ENCODE peak calls at places on chromosomes 12 and 14, in four cellular contexts. One of them, this sample, is unnamed.

GRCh38 chr12:75000120-75000519 is 209.5 kb downstream of the KCNC2 start:
- DNase-seq in HL-60: no peak
- DNase-seq in K562: no peak
- DNase-seq in GM12878: no peak
- DNase-seq in this sample: no peak

GRCh38 chr14:97850886-97851285 is 1053.7 kb downstream of the VRK1 start:
- DNase-seq in HL-60: no peak
- DNase-seq in K562: no peak
- DNase-seq in GM12878: no peak
- DNase-seq in this sample: no peak

GRCh38 chr14:68506645-68507405 is 286.0 kb downstream of the ZFP36L1 start:
- DNase-seq in HL-60: no peak
- DNase-seq in K562: no peak
- DNase-seq in GM12878: peak
- DNase-seq in this sample: no peak

GRCh38 chr12:103865151-103865730 is 24.2 kb upstream of the NT5DC3 start:
- DNase-seq in HL-60: no peak
- DNase-seq in K562: no peak
- DNase-seq in GM12878: no peak
- DNase-seq in this sample: no peak

GRCh38 chr12:8026282-8026637 is 6.3 kb upstream of the FOXJ2 start:
- DNase-seq in HL-60: no peak
- DNase-seq in K562: no peak
- DNase-seq in GM12878: no peak
- DNase-seq in this sample: no peak

GRCh38 chr12:88684610-88685009 is 104.3 kb upstream of the KITLG start:
- DNase-seq in HL-60: no peak
- DNase-seq in K562: no peak
- DNase-seq in GM12878: no peak
- DNase-seq in this sample: no peak

GRCh38 chr12:92108651-92109050 is 37.0 kb downstream of the BTG1 start:
- DNase-seq in HL-60: peak
- DNase-seq in K562: peak
- DNase-seq in GM12878: no peak
- DNase-seq in this sample: no peak

GRCh38 chr12:12017798-12018197 is 52.9 kb upstream of the BCL2L14 start:
- DNase-seq in HL-60: no peak
- DNase-seq in K562: peak
- DNase-seq in GM12878: no peak
- DNase-seq in this sample: no peak

GRCh38 chr12:93113317-93114006 is 184.4 kb upstream of the EEA1 start:
- DNase-seq in HL-60: no peak
- DNase-seq in K562: no peak
- DNase-seq in GM12878: no peak
- DNase-seq in this sample: no peak

GRCh38 chr12:121573949-121574520 is 6.8 kb downstream of the KDM2B start:
- DNase-seq in HL-60: no peak
- DNase-seq in K562: no peak
- DNase-seq in GM12878: no peak
- DNase-seq in this sample: no peak

GRCh38 chr14:44945264-44945663 is 16.5 kb downstream of the KLHL28 start:
- DNase-seq in HL-60: no peak
- DNase-seq in K562: no peak
- DNase-seq in GM12878: no peak
- DNase-seq in this sample: no peak

GRCh38 chr12:94622475-94622874 is 27.9 kb downstream of the TMCC3 start:
- DNase-seq in HL-60: no peak
- DNase-seq in K562: no peak
- DNase-seq in GM12878: no peak
- DNase-seq in this sample: no peak

GRCh38 chr12:121475279-121475678 is 75.4 kb downstream of the RNF34 start:
- DNase-seq in HL-60: no peak
- DNase-seq in K562: no peak
- DNase-seq in GM12878: no peak
- DNase-seq in this sample: no peak

GRCh38 chr14:91996951-91997371 is 42.9 kb downstream of the TRIP11 start:
- DNase-seq in HL-60: no peak
- DNase-seq in K562: peak
- DNase-seq in GM12878: no peak
- DNase-seq in this sample: no peak

GRCh38 chr12:754238-754816 is 1.9 kb downstream of the WNK1 start:
- DNase-seq in HL-60: no peak
- DNase-seq in K562: no peak
- DNase-seq in GM12878: no peak
- DNase-seq in this sample: no peak

GRCh38 chr12:26114720-26115406 is 10.0 kb downstream of the BHLHE41 start:
- DNase-seq in HL-60: no peak
- DNase-seq in K562: no peak
- DNase-seq in GM12878: no peak
- DNase-seq in this sample: no peak

GRCh38 chr12:115709410-115710065 is 568.0 kb downstream of the MED13L start:
- DNase-seq in HL-60: no peak
- DNase-seq in K562: no peak
- DNase-seq in GM12878: no peak
- DNase-seq in this sample: no peak

GRCh38 chr12:8692573-8692972 is 5.2 kb upstream of the RIMKLB start:
- DNase-seq in HL-60: no peak
- DNase-seq in K562: peak
- DNase-seq in GM12878: no peak
- DNase-seq in this sample: no peak

GRCh38 chr12:7042847-7043246 is 17.7 kb upstream of the C1S start:
- DNase-seq in HL-60: no peak
- DNase-seq in K562: peak
- DNase-seq in GM12878: no peak
- DNase-seq in this sample: no peak

GRCh38 chr14:67187210-67187609 is 2.0 kb upstream of the GARIN2 start:
- DNase-seq in HL-60: no peak
- DNase-seq in K562: no peak
- DNase-seq in GM12878: no peak
- DNase-seq in this sample: no peak

GRCh38 chr12:93419388-93420034 is 22.2 kb downstream of the UBE2N start:
- DNase-seq in HL-60: no peak
- DNase-seq in K562: peak
- DNase-seq in GM12878: no peak
- DNase-seq in this sample: no peak

GRCh38 chr12:106409898-106410297 is 52.4 kb downstream of the POLR3B start:
- DNase-seq in HL-60: no peak
- DNase-seq in K562: no peak
- DNase-seq in GM12878: no peak
- DNase-seq in this sample: no peak

GRCh38 chr12:9043766-9044165 is 54.4 kb downstream of the KLRG1 start:
- DNase-seq in HL-60: no peak
- DNase-seq in K562: no peak
- DNase-seq in GM12878: no peak
- DNase-seq in this sample: no peak

GRCh38 chr14:74562515-74563232 is 49.4 kb downstream of the LTBP2 start:
- DNase-seq in HL-60: no peak
- DNase-seq in K562: no peak
- DNase-seq in GM12878: no peak
- DNase-seq in this sample: no peak

GRCh38 chr14:99030436-99030835 is 241.6 kb downstream of the BCL11B start:
- DNase-seq in HL-60: no peak
- DNase-seq in K562: no peak
- DNase-seq in GM12878: no peak
- DNase-seq in this sample: no peak

DNA sequence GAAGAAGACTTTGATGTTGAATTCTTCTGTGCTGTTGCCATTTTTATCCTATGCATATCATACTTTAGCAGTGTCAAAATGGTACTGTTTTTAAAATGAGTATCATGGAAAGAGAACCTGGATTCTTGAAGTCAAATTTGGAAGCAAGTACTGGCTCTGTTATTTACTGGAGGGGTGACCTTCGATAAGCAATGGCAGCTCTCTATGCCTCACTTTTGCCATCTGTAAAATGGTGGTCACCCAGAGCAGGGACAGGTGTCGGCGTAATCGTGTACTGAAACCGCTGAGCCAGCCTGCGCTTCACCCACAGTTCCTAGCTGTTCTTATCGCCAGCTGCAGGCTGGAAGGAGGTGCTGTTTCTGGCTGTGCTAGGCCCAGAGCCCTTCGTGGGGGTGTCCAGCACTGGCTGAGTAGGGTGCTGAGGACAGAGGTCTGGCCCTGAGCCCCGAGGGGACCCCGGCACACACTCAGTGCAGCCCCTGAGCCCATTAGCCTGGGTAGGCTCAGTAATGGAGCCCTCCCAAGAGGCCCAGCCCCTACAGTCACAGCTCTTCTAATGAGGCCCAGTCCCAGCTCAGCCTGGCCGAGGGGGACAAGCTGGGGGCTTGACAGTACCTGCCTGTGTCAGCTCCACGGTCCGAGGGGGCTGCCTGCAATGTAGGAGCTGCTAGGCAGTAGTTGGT is 183.5 kb downstream of the PHETA1 start:
- DNase-seq in HL-60: no peak
- DNase-seq in K562: peak
- DNase-seq in GM12878: no peak
- DNase-seq in this sample: no peak
- TF ChIP-seq SPI1 in HL-60: no peak
- TF ChIP-seq SPI1 in K562: no peak
- TF ChIP-seq SPI1 in GM12878: no peak
- TF ChIP-seq SPI1 in this sample: no peak

DNA sequence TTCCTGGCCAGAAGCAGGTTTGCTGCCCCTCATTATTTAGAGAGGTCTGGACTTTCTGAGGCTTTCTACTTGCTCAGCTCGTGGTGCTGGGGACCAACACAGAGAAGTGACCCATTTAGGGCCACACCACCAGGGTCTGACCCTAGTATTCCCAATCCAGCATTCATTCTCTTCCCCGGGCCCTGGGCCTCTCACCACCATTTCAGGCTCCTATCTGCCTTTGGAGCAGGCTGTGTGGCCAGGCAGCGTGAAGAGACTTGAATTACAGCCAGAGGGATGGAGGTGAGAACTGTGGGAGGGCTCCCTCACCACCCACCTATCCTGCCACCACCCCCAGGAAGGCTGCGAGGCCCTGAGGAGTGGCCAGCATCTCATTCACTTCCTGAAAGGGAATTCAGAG is 24.6 kb downstream of the FAM222A start:
- DNase-seq in HL-60: no peak
- DNase-seq in K562: no peak
- DNase-seq in GM12878: no peak
- DNase-seq in this sample: no peak
- TF ChIP-seq SPI1 in HL-60: no peak
- TF ChIP-seq SPI1 in K562: no peak
- TF ChIP-seq SPI1 in GM12878: no peak
- TF ChIP-seq SPI1 in this sample: no peak

GRCh38 chr14:36935976-36936678 is 236.3 kb downstream of the SLC25A21 start:
- DNase-seq in HL-60: no peak
- DNase-seq in K562: no peak
- DNase-seq in GM12878: no peak
- DNase-seq in this sample: no peak
- TF ChIP-seq SPI1 in HL-60: no peak
- TF ChIP-seq SPI1 in K562: no peak
- TF ChIP-seq SPI1 in GM12878: no peak
- TF ChIP-seq SPI1 in this sample: no peak

DNA sequence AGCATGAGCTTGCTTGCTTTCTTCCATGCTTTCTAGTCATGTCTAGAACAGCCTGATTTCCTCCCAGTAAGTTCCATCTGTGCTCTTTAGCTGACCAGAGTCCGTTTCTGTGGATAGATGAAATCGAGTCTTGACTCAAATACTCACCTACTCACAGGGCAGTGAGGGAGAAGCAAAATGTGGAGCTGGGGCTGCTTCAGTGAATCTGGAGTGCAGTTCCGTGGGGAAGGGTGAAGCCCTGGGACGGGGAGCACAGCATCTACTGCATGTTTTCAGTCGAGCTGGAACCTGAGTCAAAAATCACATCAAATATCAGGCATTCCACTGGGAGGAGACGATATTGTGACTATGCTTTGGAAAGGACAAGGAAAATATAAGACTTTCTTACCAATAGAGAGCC is 70.3 kb upstream of the PRMT8 start:
- DNase-seq in HL-60: no peak
- DNase-seq in K562: no peak
- DNase-seq in GM12878: no peak
- DNase-seq in this sample: no peak
- TF ChIP-seq SPI1 in HL-60: no peak
- TF ChIP-seq SPI1 in K562: no peak
- TF ChIP-seq SPI1 in GM12878: no peak
- TF ChIP-seq SPI1 in this sample: no peak

DNA sequence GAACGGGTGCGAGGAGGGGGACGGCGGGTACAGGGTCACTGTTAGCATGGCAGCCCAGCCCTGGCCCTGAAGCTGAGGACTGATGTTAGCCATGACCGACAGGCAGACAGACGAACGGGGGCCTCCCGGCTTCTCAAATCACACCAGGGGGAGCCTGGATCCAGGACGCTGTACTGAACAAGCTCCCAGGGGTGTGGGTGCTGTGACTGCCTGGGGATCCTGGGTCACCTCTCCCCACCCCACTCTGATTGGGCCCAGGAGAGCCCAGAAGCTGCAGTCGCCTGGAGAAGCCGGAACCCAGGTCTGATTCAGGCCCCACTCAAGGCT is 47.9 kb downstream of the BEGAIN start:
- DNase-seq in HL-60: no peak
- DNase-seq in K562: no peak
- DNase-seq in GM12878: no peak
- DNase-seq in this sample: no peak
- TF ChIP-seq SPI1 in HL-60: no peak
- TF ChIP-seq SPI1 in K562: no peak
- TF ChIP-seq SPI1 in GM12878: no peak
- TF ChIP-seq SPI1 in this sample: no peak

GRCh38 chr12:52079576-52080402 is at the start of gene SMIM41:
- DNase-seq in HL-60: no peak
- DNase-seq in K562: no peak
- DNase-seq in GM12878: no peak
- DNase-seq in this sample: no peak
- TF ChIP-seq SPI1 in HL-60: no peak
- TF ChIP-seq SPI1 in K562: no peak
- TF ChIP-seq SPI1 in GM12878: no peak
- TF ChIP-seq SPI1 in this sample: no peak

GRCh38 chr12:117524806-117525205 is 163.4 kb upstream of the NOS1 start:
- DNase-seq in HL-60: no peak
- DNase-seq in K562: no peak
- DNase-seq in GM12878: no peak
- DNase-seq in this sample: no peak
- TF ChIP-seq SPI1 in HL-60: no peak
- TF ChIP-seq SPI1 in K562: no peak
- TF ChIP-seq SPI1 in GM12878: no peak
- TF ChIP-seq SPI1 in this sample: no peak

DNA sequence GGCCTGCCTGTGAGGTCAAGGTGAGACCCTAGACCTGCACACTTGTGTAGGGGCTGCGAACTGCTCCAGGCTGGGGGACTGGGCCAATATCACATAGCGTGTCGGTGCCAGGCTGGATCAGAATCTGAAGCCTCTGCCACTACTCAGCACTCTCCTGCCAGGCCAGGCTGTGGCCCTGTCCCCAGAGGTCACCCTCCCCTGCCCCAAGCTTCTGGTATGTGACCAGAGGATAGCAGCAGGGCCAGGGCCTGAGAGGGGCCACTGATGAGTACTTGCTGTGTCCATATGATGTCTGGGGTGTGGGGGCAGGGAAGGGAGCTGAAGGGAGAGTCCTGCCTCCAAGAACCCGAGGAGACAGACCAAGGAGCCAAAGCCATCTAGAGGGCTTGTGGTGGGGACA is 17.8 kb downstream of the ARL6IP4 start:
- DNase-seq in HL-60: no peak
- DNase-seq in K562: no peak
- DNase-seq in GM12878: no peak
- DNase-seq in this sample: no peak
- TF ChIP-seq SPI1 in HL-60: no peak
- TF ChIP-seq SPI1 in K562: no peak
- TF ChIP-seq SPI1 in GM12878: no peak
- TF ChIP-seq SPI1 in this sample: no peak